ENCODE peak calls at places on chromosomes 7 and 10, in six cellular contexts. V is stimulated activated CD4-positive, alpha-beta T cell treated with anti-CD3 and anti-CD28 coated beads, Interleukin-15, amount 100 ng/mL, for 24 hours; M is esophagus muscularis mucosa; R is fibroblast of lung; E is substantia nigra; U is naive thymus-derived CD8-positive, alpha-beta T cell. C is an unnamed sample.

GRCh38 chr10:102876747-102877153 is 7.5 kb downstream of the AS3MT start:
- DNase-seq in V (no peak), M (no peak), R (no peak), E (no peak), U (no peak), C (no peak)

GRCh38 chr7:90624128-90624980 is 28.2 kb downstream of the CDK14 start:
- DNase-seq in V (no peak), M (no peak), R (peak), E (no peak), U (no peak), C (no peak)

GRCh38 chr10:44781131-44781530 is 130.0 kb upstream of the TMEM72 start:
- DNase-seq in V (no peak), M (no peak), R (no peak), E (no peak), U (no peak), C (no peak)

GRCh38 chr7:137983308-137984008 is 18.4 kb downstream of the CREB3L2 start:
- DNase-seq in V (no peak), M (no peak), R (no peak), E (no peak), U (no peak), C (no peak)

GRCh38 chr7:76216683-76217082 is 15.0 kb downstream of the SRRM3 start:
- DNase-seq in V (no peak), M (no peak), R (no peak), E (no peak), U (no peak), C (no peak)

GRCh38 chr10:98346847-98347246 is 68.1 kb downstream of the PYROXD2 start:
- DNase-seq in V (no peak), M (no peak), R (no peak), E (no peak), U (no peak), C (no peak)

GRCh38 chr10:14397069-14397468 is 66.3 kb upstream of the FRMD4A start:
- DNase-seq in V (no peak), M (no peak), R (peak), E (peak), U (no peak), C (no peak)

GRCh38 chr7:149878523-149878921 is 4.8 kb downstream of the ATP6V0E2 start:
- DNase-seq in V (no peak), M (peak), R (no peak), E (no peak), U (no peak), C (no peak)

GRCh38 chr10:77649333-77650331 is 12.0 kb upstream of the KCNMA1 start:
- DNase-seq in V (no peak), M (no peak), R (no peak), E (no peak), U (no peak), C (no peak)

C was measured in CD4-positive, alpha-beta memory T cell.